ENCODE peak calls at places on chromosome 1, in ten cellular contexts. C, M, F, W, E, Q, L, A, I and D are unnamed samples.

GRCh38 chr1:103561612-103562395 is 9.6 kb upstream of the AMY2B start:
- DNase-seq in C (no peak), M (no peak), F (no peak), W (no peak), E (no peak), Q (no peak), L (no peak), A (no peak), I (no peak), D (no peak)

GRCh38 chr1:55483523-55483922 is 268.4 kb upstream of the USP24 start:
- DNase-seq in C (no peak), M (no peak), F (no peak), W (no peak), E (no peak), Q (no peak), L (no peak), A (no peak), I (no peak), D (no peak)

GRCh38 chr1:156420209-156421061 is 51.4 kb downstream of the RHBG start:
- DNase-seq in C (no peak), M (no peak), F (no peak), W (no peak), E (no peak), Q (no peak), L (no peak), A (no peak), I (no peak), D (no peak)

GRCh38 chr1:91637539-91637994 is 136.9 kb downstream of the CDC7 start:
- DNase-seq in C (no peak), M (no peak), F (no peak), W (no peak), E (no peak), Q (no peak), L (no peak), A (no peak), I (no peak), D (no peak)

GRCh38 chr1:14804626-14805025 is 206.1 kb downstream of the KAZN start:
- DNase-seq in C (no peak), M (no peak), F (peak), W (peak), E (no peak), Q (no peak), L (no peak), A (no peak), I (no peak), D (no peak)

GRCh38 chr1:158035976-158036583 is 42.6 kb downstream of the KIRREL1 start:
- DNase-seq in C (no peak), M (no peak), F (no peak), W (no peak), E (peak), Q (no peak), L (no peak), A (no peak), I (no peak), D (no peak)

GRCh38 chr1:18861590-18861989 is 2.1 kb upstream of the TAS1R2 start:
- DNase-seq in C (no peak), M (no peak), F (no peak), W (no peak), E (no peak), Q (no peak), L (no peak), A (no peak), I (no peak), D (no peak)

GRCh38 chr1:46487818-46488218 is 1.8 kb upstream of the DMBX1 start:
- DNase-seq in C (no peak), M (no peak), F (no peak), W (no peak), E (no peak), Q (peak), L (no peak), A (no peak), I (no peak), D (no peak)

GRCh38 chr1:66383602-66384001 is 150.4 kb upstream of the SGIP1 start:
- DNase-seq in C (no peak), M (no peak), F (no peak), W (no peak), E (no peak), Q (no peak), L (no peak), A (no peak), I (no peak), D (no peak)